ENCODE peak calls at places on chromosomes 3 and 15, in seven cellular contexts. C, T, B, K, G, S and D are unnamed samples. For H3K4me1, the result is how much of the 10 kb centered on the place peaks cover.

GRCh38 chr15:57649138-57649537 is 57.4 kb upstream of the POLR2M start:
- DNase-seq in C (no peak), T (no peak), B (no peak), K (no peak), G (no peak), S (peak), D (no peak)

GRCh38 chr3:165259518-165260193 is 63.5 kb upstream of the SLITRK3 start:
- DNase-seq in C (no peak), T (no peak), B (peak), K (no peak), G (no peak), S (no peak), D (no peak)

GRCh38 chr3:22627993-22628499 is 575.1 kb upstream of the UBE2E2 start:
- DNase-seq in C (no peak), T (no peak), B (no peak), K (no peak), G (no peak), S (no peak), D (no peak)

GRCh38 chr15:58401991-58402649 is 29.7 kb upstream of the LIPC start:
- DNase-seq in C (no peak), T (no peak), B (no peak), K (no peak), G (no peak), S (peak), D (no peak)

GRCh38 chr3:50242778-50243551 is 7.0 kb downstream of the GNAI2 start:
- DNase-seq in C (peak), T (peak), B (no peak), K (peak), G (no peak), S (no peak), D (no peak)

GRCh38 chr15:74417670-74418069 is 16.1 kb downstream of the SEMA7A start:
- DNase-seq in C (no peak), T (no peak), B (no peak), K (no peak), G (no peak), S (no peak), D (no peak)

GRCh38 chr15:48514103-48514817 is 131.2 kb downstream of the FBN1 start:
- DNase-seq in C (no peak), T (no peak), B (no peak), K (no peak), G (no peak), S (no peak), D (no peak)

GRCh38 chr3:112437146-112438022 is 61.9 kb downstream of the BTLA start:
- DNase-seq in C (peak), T (no peak), B (no peak), K (peak), G (no peak), S (no peak), D (no peak)

GRCh38 chr3:193977622-193978021 is 158.3 kb upstream of the HES1 start:
- DNase-seq in C (no peak), T (no peak), B (no peak), K (no peak), G (no peak), S (no peak), D (no peak)

DNA sequence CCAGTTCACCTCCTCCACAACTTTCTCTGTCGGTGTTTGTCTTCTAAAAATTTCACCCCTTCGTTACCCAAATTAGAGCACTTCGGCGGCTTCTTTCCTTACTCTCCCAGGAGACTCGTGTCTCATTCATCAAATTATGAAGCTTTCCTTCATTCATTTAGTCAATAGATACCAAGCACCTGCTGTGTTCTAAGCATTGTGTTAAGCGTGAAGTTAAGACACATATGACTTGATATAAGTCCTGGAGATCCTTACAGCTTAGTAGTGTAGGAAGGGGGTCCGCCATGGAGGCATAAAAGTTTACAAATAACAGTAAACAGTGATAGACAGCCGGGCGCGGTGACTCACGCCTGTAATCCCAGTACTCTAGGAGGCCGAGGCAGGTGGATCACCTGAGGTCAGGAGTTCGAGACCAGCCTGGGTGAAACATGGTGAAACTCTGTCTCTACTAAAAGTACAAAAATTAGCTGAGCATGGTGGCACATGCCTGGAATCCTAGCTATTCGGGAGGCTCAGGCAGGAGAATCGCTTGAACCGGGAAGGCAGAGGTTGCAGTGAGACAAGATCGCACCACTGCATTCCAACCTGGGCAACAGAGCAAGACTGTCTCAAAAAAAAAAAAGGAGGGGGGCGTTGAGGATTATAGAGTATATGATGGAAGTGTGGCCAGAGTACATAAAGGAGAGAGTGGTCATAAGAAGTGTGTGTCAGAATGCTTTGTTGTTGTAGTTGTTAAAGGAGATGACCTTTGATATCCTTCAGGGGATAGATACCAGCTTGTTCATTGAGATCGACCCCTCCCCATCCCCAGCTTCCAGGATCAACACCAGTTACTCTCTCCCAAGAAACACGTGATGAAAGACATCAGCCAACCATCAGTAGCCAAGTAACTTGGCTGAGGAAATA is 744 bp upstream of the CCDC32 start:
- DNase-seq in C (no peak), T (no peak), B (no peak), K (no peak), G (no peak), S (no peak), D (peak)
- H3K4me3 ChIP-seq in C (peak), T (peak), B (no peak), K (peak), G (peak), S (peak), D (peak)

DNA sequence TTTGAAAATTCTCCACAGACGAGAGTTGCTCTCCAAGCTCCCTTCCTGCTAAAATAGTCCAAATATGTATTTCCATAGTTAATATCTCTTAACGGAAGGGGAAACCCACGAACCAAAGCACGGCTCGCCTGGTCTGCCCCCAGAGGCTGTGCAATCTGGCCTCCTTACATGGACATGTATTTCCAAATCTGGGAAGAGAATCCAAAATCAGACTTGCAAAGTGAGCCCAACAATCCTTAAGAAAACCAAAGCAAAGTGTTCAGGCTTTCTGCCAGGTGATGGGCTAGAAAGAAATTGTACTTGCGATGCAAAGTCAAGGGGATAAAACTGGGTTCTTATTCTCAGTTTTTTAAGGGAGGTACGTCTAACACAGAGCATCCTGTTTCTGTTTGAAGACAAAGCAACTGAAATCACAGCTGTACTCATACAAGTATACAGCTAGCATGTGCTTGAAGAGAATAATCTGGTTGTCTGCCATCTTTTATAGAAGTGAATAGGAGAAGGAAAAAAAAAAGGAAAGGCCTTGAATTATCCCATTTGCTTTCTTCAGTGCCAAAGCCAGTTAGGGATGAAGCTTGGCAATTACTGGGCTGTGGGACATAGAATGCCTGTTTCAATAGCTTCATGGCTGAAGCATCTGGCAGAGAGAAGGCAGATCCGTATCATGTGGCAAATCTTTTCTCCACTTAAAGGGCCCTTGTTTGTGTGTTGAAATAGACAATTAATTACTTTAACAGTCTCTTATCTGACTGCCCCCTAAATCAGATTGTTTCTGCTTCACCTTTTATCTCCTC is 48.4 kb downstream of the LRIG1 start:
- DNase-seq in C (no peak), T (no peak), B (no peak), K (no peak), G (no peak), S (no peak), D (no peak)
- H3K4me1 ChIP-seq in C (under half), T (half or more), B (half or more), K (under half), G (under half), S (under half), D (under half)

DNA sequence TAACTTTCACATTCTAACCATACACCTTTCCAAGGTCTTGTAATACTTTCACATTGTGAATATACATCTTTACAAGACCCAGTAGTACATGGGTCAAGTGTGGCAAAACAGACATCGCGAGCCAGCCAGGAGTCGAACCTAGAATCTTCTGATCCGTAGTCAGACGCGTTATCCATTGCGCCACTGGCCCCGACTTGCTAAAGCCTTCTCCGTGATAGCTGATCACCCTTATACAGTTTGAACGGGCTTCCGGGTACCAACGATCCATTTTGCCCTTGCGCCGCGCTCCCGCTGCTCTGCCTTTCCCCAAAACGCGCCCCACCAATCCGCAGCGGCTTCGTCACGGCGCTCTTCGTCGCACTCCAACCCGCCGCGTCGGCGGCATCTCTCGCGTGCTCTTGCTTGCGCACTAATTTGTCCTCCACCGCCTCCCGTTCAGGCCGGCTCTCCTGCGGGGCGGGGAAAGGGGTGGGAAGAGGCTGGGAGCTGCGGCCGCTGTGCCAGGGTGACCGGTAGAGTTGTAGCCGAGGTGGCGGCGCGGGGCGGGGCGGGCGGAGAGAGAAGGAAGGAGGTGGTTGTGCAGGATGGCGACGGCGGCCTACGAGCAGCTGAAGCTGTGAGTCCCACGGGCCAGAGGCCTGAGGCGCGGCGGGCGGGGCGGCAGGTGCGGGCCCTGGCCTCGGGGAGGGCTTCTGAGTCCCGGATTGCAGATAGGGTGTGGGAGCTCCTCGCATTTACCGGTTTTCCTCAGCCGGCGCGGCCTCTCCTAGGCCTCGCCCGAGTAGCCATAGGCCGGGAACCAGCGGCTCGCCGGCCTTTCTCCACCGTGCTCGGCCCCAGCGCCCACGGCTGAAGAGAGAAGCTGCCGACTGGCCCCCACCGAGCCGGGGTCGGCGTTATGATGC is at the start of gene SACM1L:
- DNase-seq in C (peak), T (peak), B (peak), K (peak), G (peak), S (peak), D (peak)
- TF ChIP-seq POLR2A in C (peak), T (no peak), B (peak), K (peak), G (peak), S (peak), D (no peak)

GRCh38 chr15:96392380-96393208 is 62.1 kb downstream of the NR2F2 start:
- DNase-seq in C (peak), T (no peak), B (no peak), K (no peak), G (no peak), S (no peak), D (no peak)
- H3K4me3 ChIP-seq in C (no peak), T (no peak), B (no peak), K (no peak), G (no peak), S (no peak), D (no peak)

DNA sequence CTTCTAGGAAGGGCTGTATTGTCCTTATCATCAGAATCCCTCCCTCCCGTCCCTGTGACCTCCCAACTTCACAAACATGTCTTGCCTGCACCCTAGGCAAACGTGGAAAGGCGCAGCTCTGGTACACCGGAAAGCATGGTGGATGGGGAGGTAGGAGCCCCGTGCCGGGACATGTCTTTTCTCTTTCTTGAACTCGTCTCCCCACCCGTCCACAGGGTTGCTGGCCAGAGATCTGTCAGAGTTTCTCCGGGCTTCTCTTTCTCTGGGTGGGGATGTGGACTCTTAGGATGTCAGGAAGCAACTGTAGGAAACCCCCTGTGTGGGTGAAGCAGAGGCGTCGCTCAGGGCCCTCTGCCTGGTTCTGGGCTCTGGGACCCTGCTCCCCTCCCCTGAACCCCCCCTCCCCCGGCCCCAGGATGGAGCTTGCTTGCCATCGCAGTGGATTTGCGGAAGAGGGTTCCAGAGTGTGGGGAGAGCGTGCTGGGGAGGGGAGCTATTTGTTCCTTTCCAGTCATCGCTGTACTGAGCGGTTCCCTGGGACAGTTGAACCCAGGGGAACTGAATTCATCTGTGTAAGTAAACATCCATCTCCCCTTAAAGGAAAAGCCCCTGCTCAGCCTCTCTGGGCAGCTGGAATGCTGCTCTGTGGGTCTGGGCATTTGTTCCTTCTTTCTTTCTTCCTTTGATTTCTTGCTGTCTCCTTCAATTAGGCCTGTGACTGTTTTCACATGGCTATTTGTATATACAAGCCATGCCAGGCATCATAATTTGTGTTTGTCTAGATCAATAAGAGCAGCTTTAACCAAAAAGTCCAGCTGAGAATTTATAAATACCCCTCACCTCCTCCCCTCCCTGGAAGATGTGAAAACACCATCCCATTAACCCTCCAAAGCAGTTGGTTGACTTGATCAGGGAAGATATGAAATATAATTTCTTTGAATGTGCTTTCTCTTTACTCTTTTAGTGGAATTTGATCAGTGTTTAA is 72.8 kb downstream of the SMAD3 start:
- DNase-seq in C (peak), T (no peak), B (no peak), K (peak), G (no peak), S (no peak), D (no peak)
- H3K4me1 ChIP-seq in C (half or more), T (half or more), B (half or more), K (half or more), G (under half), S (under half), D (under half)

GRCh38 chr15:90780916-90781315 is 63.8 kb downstream of the BLM start:
- DNase-seq in C (no peak), T (no peak), B (no peak), K (no peak), G (no peak), S (no peak), D (no peak)
- TF ChIP-seq POLR2A in C (no peak), T (no peak), B (no peak), K (no peak), G (no peak), S (no peak), D (no peak)

GRCh38 chr15:84598993-84599392 is 1.8 kb upstream of the ZSCAN2 start:
- DNase-seq in C (peak), T (peak), B (peak), K (peak), G (no peak), S (no peak), D (peak)

GRCh38 chr15:84600687-84601554 is at the start of gene ZSCAN2:
- DNase-seq in C (peak), T (peak), B (peak), K (peak), G (peak), S (peak), D (peak)

GRCh38 chr15:84600331-84600686 is 500 bp upstream of the ZSCAN2 start:
- DNase-seq in C (peak), T (peak), B (peak), K (peak), G (peak), S (peak), D (peak)

GRCh38 chr15:84601555-84601838 is 688 bp downstream of the ZSCAN2 start:
- DNase-seq in C (no peak), T (no peak), B (no peak), K (no peak), G (no peak), S (no peak), D (no peak)

DNA sequence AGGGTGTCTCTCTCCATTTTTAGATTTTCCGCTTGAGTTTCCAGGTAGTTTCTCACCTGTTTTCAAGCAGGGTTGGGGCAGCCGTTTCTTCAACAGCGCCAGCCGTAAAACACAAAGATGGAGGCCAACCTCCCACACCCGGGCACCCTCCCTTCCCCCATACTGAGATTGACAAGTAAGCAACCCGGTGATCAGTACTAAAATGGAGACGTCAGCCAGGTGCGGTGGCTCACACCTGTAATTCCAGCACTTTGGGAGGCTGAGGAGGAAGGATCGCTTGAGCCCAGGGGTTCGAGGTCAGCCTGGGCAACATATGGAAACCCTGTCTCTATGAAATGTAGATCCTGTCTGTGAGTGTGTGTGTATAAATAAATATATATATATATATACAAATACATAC is 903 bp upstream of the ZSCAN2 start:
- DNase-seq in C (no peak), T (no peak), B (no peak), K (no peak), G (no peak), S (no peak), D (peak)
- H3K4me3 ChIP-seq in C (no peak), T (no peak), B (no peak), K (no peak), G (no peak), S (peak), D (no peak)